ENCODE peak calls at places on chromosomes 13 and 19, in five cellular contexts. F, T, S, I and Q are unnamed samples.

GRCh38 chr13:52968074-52968700 is 60.4 kb upstream of the OLFM4 start:
- DNase-seq in F (peak; percentile 26), S (peak; percentile 93), T (peak; percentile 70), I (peak; percentile 84), Q (peak; percentile 29)

GRCh38 chr13:100443998-100444328 is 144.6 kb downstream of the GGACT start:
- DNase-seq in I (no peak), F (peak; percentile 40), S (no peak), T (no peak), Q (no peak)

GRCh38 chr19:46859637-46860124 is 1.1 kb upstream of the ARHGAP35 start:
- DNase-seq in I (no peak), S (no peak), T (peak; percentile 95), F (peak; percentile 88), Q (no peak)

GRCh38 chr19:45363861-45364459 is 6.4 kb downstream of the ERCC2 start:
- DNase-seq in S (no peak), F (no peak), T (no peak), I (no peak), Q (no peak)

GRCh38 chr19:58407658-58408151 is 744 bp upstream of the ZNF584 start:
- DNase-seq in F (no peak), T (no peak), S (no peak), I (peak; percentile 31), Q (no peak)

GRCh38 chr19:39277598-39277997 is 9.4 kb downstream of the IFNL2 start:
- DNase-seq in T (no peak), F (no peak), S (peak; percentile 20), I (no peak), Q (no peak)

GRCh38 chr19:33290956-33291622 is 11.2 kb downstream of the CEBPA start:
- DNase-seq in F (no peak), S (peak; percentile 70), T (no peak), I (no peak), Q (no peak)

GRCh38 chr19:16825312-16826168 is 3.7 kb upstream of the SIN3B start:
- DNase-seq in S (peak; percentile 47), I (no peak), T (no peak), F (peak; percentile 59), Q (no peak)

GRCh38 chr19:20385056-20385455 is 180.5 kb downstream of the ZNF737 start:
- DNase-seq in F (no peak), T (no peak), I (no peak), S (no peak), Q (no peak)